ENCODE peak calls at places on chromosomes 7 and 10, in seven cellular contexts. L is CD4-positive, alpha-beta memory T cell; P is tibial artery; F is right atrium auricular region; J is lower lobe of right lung; U is A549; X is aorta. I is an unnamed sample. For H3K9me3, the result is how much of the 10 kb centered on the place peaks cover.

GRCh38 chr10:31660301-31660700 is 268.3 kb downstream of the ARHGAP12 start:
- DNase-seq in P (no peak), F (no peak), L (no peak), X (no peak), J (no peak), U (no peak), I (no peak)

GRCh38 chr10:114306116-114306973 is 67.3 kb downstream of the VWA2 start:
- DNase-seq in X (no peak), L (no peak), P (no peak), U (peak), F (no peak), J (no peak), I (no peak)

GRCh38 chr7:44534501-44534900 is 6.6 kb downstream of the NPC1L1 start:
- DNase-seq in U (peak), L (peak), F (no peak), J (no peak), X (no peak), P (no peak), I (no peak)

GRCh38 chr10:74801447-74801846 is 25.0 kb upstream of the KAT6B start:
- DNase-seq in X (no peak), U (no peak), J (no peak), L (no peak), P (no peak), F (no peak), I (no peak)

GRCh38 chr7:12067156-12067831 is 143.8 kb upstream of the TMEM106B start:
- DNase-seq in F (no peak), L (peak), J (no peak), U (peak), X (no peak), P (no peak), I (peak)

GRCh38 chr7:137316643-137317042 is 26.9 kb downstream of the PTN start:
- DNase-seq in L (no peak), J (no peak), F (no peak), P (no peak), U (no peak), X (no peak), I (no peak)

GRCh38 chr10:67943917-67944316 is 59.5 kb downstream of the SIRT1 start:
- DNase-seq in L (no peak), X (no peak), F (no peak), U (no peak), J (no peak), P (no peak), I (no peak)

GRCh38 chr10:124025638-124026336 is 67.6 kb downstream of the CHST15 start:
- DNase-seq in X (peak), F (no peak), U (no peak), P (no peak), L (no peak), J (no peak), I (no peak)

GRCh38 chr10:131980757-131981428 is 830 bp downstream of the BNIP3 start:
- DNase-seq in P (no peak), U (no peak), F (no peak), J (no peak), L (no peak), X (no peak), I (peak)

GRCh38 chr7:125681508-125681907 is 751.9 kb upstream of the POT1 start:
- DNase-seq in J (no peak), P (no peak), F (no peak), U (no peak), X (no peak), L (no peak), I (no peak)

GRCh38 chr10:93600446-93600860 is 582 bp downstream of the RBP4 start:
- DNase-seq in F (no peak), L (no peak), X (no peak), U (no peak), J (no peak), P (no peak), I (peak)

GRCh38 chr10:93599778-93600177 is 1.3 kb downstream of the RBP4 start:
- DNase-seq in J (no peak), X (no peak), P (no peak), L (no peak), U (no peak), F (no peak), I (no peak)

GRCh38 chr10:93601774-93602162 is 733 bp upstream of the RBP4 start:
- DNase-seq in L (no peak), J (no peak), P (no peak), X (no peak), U (no peak), F (no peak), I (no peak)

GRCh38 chr10:93599335-93599734 is 1.7 kb downstream of the RBP4 start:
- DNase-seq in J (no peak), U (no peak), L (no peak), P (no peak), F (no peak), X (no peak), I (no peak)

DNA sequence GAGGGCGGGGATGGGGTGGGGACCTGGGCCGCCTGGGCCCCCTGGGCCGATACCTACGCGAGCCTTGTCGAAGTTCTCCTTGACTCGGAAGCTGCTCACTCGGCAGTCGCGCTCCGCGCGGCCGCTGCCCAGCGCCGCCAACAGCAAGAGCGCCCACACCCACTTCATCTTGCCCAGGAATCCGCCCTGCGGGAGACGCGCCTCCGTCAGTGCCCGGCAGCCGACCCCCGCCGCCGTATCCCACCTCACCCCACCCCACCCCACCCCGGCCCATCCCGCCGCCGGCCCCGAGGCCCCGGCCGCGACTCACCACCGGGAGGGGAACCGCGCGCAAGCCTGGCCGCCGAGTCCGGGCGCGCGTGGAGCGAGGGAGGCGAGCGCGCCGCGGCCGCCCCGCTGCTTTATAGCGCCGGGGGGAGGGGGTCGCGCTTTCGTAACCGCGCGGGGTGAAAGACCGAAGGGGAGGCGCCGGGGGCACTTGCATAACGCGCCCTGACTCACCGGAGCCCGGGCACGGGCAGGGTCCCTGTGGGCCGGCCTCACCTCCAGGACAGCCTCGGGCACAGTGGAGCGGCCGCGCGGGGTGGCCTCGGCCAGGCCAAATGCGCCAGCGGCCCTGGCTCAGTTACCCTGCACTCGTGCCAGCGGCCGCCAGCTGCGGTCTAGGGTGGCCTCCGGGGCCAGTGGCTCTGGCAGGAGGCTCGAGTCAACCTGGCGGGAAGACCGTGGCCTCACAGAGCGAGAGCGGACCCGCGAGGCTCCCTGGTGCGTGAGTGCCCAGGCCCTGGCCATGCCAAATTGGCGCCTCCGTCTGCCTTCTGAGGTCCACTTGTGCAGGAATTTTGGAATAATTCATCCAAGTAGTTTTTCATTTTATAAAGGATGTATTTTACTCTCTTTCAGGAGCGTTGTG is at the start of gene RBP4:
- DNase-seq in J (no peak), P (no peak), X (peak), L (no peak), U (no peak), F (no peak), I (peak)
- H3K4me3 ChIP-seq in J (peak), P (peak), X (peak), L (no peak), U (peak), F (peak), I (peak)

GRCh38 chr7:146503844-146504243 is 387.2 kb downstream of the CNTNAP2 start:
- DNase-seq in F (no peak), X (no peak), L (no peak), J (no peak), P (no peak), U (no peak), I (no peak)
- H3K9me3 ChIP-seq in F (under half), X (under half), L (under half), J (under half), P (under half), U (under half), I (under half)

DNA sequence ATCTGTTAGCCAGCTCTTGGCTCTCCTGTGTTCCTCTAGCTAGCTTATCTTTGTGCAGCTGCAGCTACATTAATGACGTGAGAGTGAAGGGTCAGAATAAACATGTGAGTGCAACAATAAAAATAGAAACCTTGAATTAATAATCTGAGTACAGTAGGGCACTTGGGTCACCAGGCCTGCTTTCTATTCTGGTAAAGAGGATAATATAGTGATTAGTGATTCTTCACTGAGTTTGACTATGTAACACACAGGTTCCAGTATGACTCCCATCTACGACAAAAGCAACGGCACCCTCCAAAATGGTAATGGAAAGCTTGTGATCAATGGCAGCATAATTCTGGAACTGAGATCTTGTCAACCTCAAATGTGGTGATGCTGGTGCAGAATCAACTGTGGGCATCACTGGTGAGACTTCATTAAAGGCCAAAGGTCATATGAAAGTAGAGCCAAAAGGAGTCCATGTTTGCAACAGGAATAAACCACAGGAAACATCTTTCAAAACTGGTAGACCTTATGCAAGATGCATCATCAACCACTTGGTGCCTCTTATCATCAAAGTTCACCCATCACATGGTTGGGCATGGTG is 77.6 kb downstream of the NRBF2 start:
- DNase-seq in L (no peak), U (no peak), J (no peak), X (no peak), P (no peak), F (no peak), I (no peak)
- H3K27ac ChIP-seq in L (no peak), U (no peak), J (no peak), X (no peak), P (no peak), F (peak), I (peak)

GRCh38 chr7:117274951-117275350 is 47.9 kb downstream of the WNT2 start:
- DNase-seq in U (no peak), P (no peak), X (no peak), J (no peak), L (no peak), F (no peak), I (no peak)

GRCh38 chr7:117271566-117271965 is 51.3 kb downstream of the WNT2 start:
- DNase-seq in X (no peak), F (no peak), J (no peak), U (no peak), L (no peak), P (no peak), I (no peak)

GRCh38 chr7:117272360-117272759 is 50.5 kb downstream of the WNT2 start:
- DNase-seq in L (no peak), U (no peak), J (no peak), X (no peak), P (no peak), F (no peak), I (no peak)

GRCh38 chr7:117270371-117270770 is 52.5 kb downstream of the WNT2 start:
- DNase-seq in X (no peak), L (no peak), P (no peak), J (no peak), U (no peak), F (no peak), I (no peak)

GRCh38 chr7:117273325-117274292 is 49.2 kb downstream of the WNT2 start:
- DNase-seq in P (no peak), F (no peak), U (no peak), X (no peak), L (no peak), J (no peak), I (no peak)
- H3K4me3 ChIP-seq in P (no peak), F (no peak), U (no peak), X (no peak), L (no peak), J (no peak), I (no peak)

GRCh38 chr7:49563693-49564378 is 209.6 kb upstream of the VWC2 start:
- DNase-seq in F (no peak), P (no peak), U (no peak), J (no peak), L (no peak), X (peak), I (no peak)

DNA sequence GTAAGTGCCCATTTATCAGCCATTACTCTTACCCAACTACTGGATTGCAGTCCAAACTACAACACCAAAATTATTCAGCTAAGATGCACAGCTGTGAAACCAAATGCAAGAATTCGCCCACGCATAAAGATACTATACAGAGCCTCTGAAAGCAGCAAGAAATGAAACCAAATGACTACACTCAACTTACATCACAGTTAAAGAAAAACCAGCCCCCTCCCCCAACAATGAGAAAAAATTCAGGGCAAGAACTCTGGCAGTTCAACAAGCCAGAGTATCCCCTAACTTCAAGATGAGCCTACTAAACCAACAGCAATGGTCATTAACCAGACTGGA is 209.1 kb upstream of the VWC2 start:
- DNase-seq in L (no peak), X (no peak), U (no peak), J (no peak), P (no peak), F (no peak), I (no peak)
- H3K9me3 ChIP-seq in L (under half), X (under half), U (under half), J (under half), P (under half), F (under half), I (under half)

GRCh38 chr10:29849886-29850285 is 209.5 kb downstream of the JCAD start:
- DNase-seq in U (no peak), J (no peak), P (no peak), F (no peak), L (no peak), X (no peak), I (no peak)

GRCh38 chr10:29851241-29851640 is 208.1 kb downstream of the JCAD start:
- DNase-seq in U (no peak), X (no peak), P (no peak), J (no peak), F (no peak), L (no peak), I (no peak)

GRCh38 chr10:29846881-29847280 is 212.1 kb upstream of the SVIL start:
- DNase-seq in F (no peak), U (no peak), P (no peak), L (no peak), X (no peak), J (no peak), I (no peak)

GRCh38 chr10:29850371-29850770 is 209.0 kb downstream of the JCAD start:
- DNase-seq in P (no peak), X (no peak), U (no peak), J (no peak), F (no peak), L (no peak), I (no peak)

GRCh38 chr10:29849434-29849833 is 210.0 kb downstream of the JCAD start:
- DNase-seq in L (no peak), X (no peak), J (no peak), U (no peak), P (no peak), F (no peak), I (no peak)
- H3K27ac ChIP-seq in L (no peak), X (no peak), J (peak), U (no peak), P (peak), F (peak), I (no peak)

GRCh38 chr10:117542706-117543244 is at the start of gene EMX2:
- DNase-seq in P (no peak), L (no peak), X (no peak), F (no peak), U (no peak), J (no peak), I (no peak)

GRCh38 chr10:117541909-117542705 is 439 bp upstream of the EMX2 start:
- DNase-seq in X (no peak), P (peak), F (peak), L (no peak), U (peak), J (no peak), I (peak)

GRCh38 chr10:117540640-117541404 is 1.7 kb upstream of the EMX2 start:
- DNase-seq in U (no peak), J (no peak), F (no peak), L (no peak), X (no peak), P (no peak), I (no peak)

GRCh38 chr10:117539903-117540639 is 2.5 kb upstream of the EMX2 start:
- DNase-seq in P (no peak), U (no peak), X (no peak), L (no peak), F (no peak), J (no peak), I (no peak)

DNA sequence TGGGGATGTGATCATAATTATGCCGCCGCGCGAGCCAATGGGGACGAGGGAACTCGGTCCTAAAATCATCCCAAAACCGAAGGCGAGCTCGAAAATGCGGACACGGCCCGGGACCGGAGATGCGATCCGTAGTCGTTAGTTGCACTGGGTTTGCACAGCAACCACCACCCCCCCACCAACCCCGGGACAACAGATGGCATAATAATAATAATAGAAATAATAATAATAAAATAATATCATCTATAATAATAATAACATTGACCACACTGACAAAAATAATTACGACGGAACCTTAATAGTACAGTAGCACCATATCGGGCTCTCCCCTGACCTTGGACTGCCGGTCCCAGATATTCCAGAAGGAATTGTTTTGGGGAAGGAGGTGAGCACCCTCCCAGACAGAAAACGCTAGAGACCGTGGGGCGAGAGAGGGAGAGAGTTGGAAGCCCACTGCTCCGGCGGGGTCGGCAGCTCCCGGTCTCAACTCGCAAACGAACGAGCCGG is 1.1 kb upstream of the EMX2 start:
- DNase-seq in U (no peak), J (no peak), P (peak), F (peak), L (no peak), X (no peak), I (peak)
- H3K4me3 ChIP-seq in U (peak), J (no peak), P (peak), F (peak), L (no peak), X (no peak), I (peak)

GRCh38 chr7:135160858-135161653 is 9.5 kb downstream of the CYREN start:
- DNase-seq in X (no peak), P (no peak), U (no peak), J (no peak), L (no peak), F (no peak), I (no peak)

GRCh38 chr7:135158141-135158655 is 10.3 kb downstream of the TMEM140 start:
- DNase-seq in J (no peak), F (no peak), L (no peak), U (no peak), X (no peak), P (no peak), I (no peak)

GRCh38 chr7:135159359-135160087 is 11.0 kb downstream of the CYREN start:
- DNase-seq in L (no peak), F (no peak), J (no peak), U (no peak), X (no peak), P (no peak), I (no peak)

GRCh38 chr7:135160098-135160857 is 10.2 kb downstream of the CYREN start:
- DNase-seq in X (no peak), U (no peak), P (no peak), J (no peak), L (no peak), F (no peak), I (no peak)

GRCh38 chr7:135158874-135159273 is 11.0 kb downstream of the TMEM140 start:
- DNase-seq in U (no peak), J (no peak), P (no peak), X (no peak), L (no peak), F (no peak), I (peak)
- H3K9me3 ChIP-seq in U (under half), J (under half), P (under half), X (under half), L (under half), F (under half), I (under half)

I was measured in right cardiac atrium.